ENCODE peak calls at places on chromosomes 2 and 18, in seven cellular contexts. C is lower lobe of right lung; S is CD8-positive, alpha-beta T cell; P is psoas muscle; A is ascending aorta; L is PC-3; D is sigmoid colon. Z is an unnamed sample.

GRCh38 chr18:79798999-79799370 is 1.2 kb downstream of the KCNG2 start:
- DNase-seq in C (no peak), S (no peak), P (no peak), A (no peak), L (no peak), D (no peak), Z (no peak)

GRCh38 chr2:216413882-216414281 is 1.6 kb downstream of the SMARCAL1 start:
- DNase-seq in C (no peak), S (no peak), P (no peak), A (no peak), L (no peak), D (no peak), Z (no peak)

GRCh38 chr2:158460632-158461297 is 4.0 kb downstream of the PKP4 start:
- DNase-seq in C (no peak), S (no peak), P (no peak), A (no peak), L (peak; percentile 20), D (no peak), Z (no peak)

GRCh38 chr18:55268146-55268545 is 308.9 kb upstream of the CCDC68 start:
- DNase-seq in C (no peak), S (no peak), P (no peak), A (no peak), L (no peak), D (no peak), Z (no peak)

GRCh38 chr2:177501186-177501585 is 108.6 kb downstream of the AGPS start:
- DNase-seq in C (no peak), S (no peak), P (no peak), A (no peak), L (no peak), D (no peak), Z (no peak)

GRCh38 chr18:48136051-48136543 is 205.6 kb upstream of the SMAD2 start:
- DNase-seq in C (peak; percentile 56), S (no peak), P (peak; percentile 59), A (no peak), L (no peak), D (no peak), Z (no peak)

GRCh38 chr2:20494246-20494645 is 47.4 kb downstream of the RHOB start:
- DNase-seq in C (no peak), S (no peak), P (no peak), A (no peak), L (no peak), D (no peak), Z (no peak)

GRCh38 chr2:54558188-54558975 is 102.3 kb downstream of the SPTBN1 start:
- DNase-seq in C (peak; percentile 82), S (peak; percentile 55), P (peak; percentile 70), A (no peak), L (peak; percentile 74), D (peak; percentile 83), Z (peak; percentile 87)

GRCh38 chr2:56534321-56534720 is 350.5 kb downstream of the CCDC85A start:
- DNase-seq in C (no peak), S (no peak), P (no peak), A (no peak), L (no peak), D (no peak), Z (no peak)

GRCh38 chr2:44965684-44966083 is 24.2 kb downstream of the SIX3 start:
- DNase-seq in C (no peak), S (no peak), P (no peak), A (no peak), L (no peak), D (no peak), Z (no peak)

GRCh38 chr2:105893011-105893995 is 148.6 kb downstream of the NCK2 start:
- DNase-seq in C (no peak), S (no peak), P (no peak), A (no peak), L (no peak), D (no peak), Z (no peak)

GRCh38 chr18:32093106-32093511 is 1.4 kb downstream of the RNF138 start:
- DNase-seq in C (peak; percentile 70), S (peak; percentile 17), P (peak; percentile 68), A (no peak), L (peak; percentile 34), D (peak; percentile 77), Z (peak; percentile 57)

GRCh38 chr18:72866901-72867701 is 686 bp downstream of the NETO1 start:
- DNase-seq in C (no peak), S (no peak), P (no peak), A (no peak), L (no peak), D (no peak), Z (no peak)

GRCh38 chr2:129731925-129732629 is 247.4 kb upstream of the RAB6C start:
- DNase-seq in C (no peak), S (no peak), P (no peak), A (no peak), L (no peak), D (no peak), Z (no peak)

GRCh38 chr18:13482641-13482945 is 243.8 kb downstream of the FAM210A start:
- DNase-seq in C (no peak), S (no peak), P (no peak), A (no peak), L (no peak), D (no peak), Z (no peak)
- H3K4me1 ChIP-seq in C (no peaks in the 10 kb centered on the region), S (peaks cover 12% of the 10 kb centered on the region), P (no peaks in the 10 kb centered on the region), A (peaks cover 8% of the 10 kb centered on the region), L (no peaks in the 10 kb centered on the region), D (no peaks in the 10 kb centered on the region), Z (no peaks in the 10 kb centered on the region)

GRCh38 chr2:73071452-73072399 is at the start of gene SFXN5:
- DNase-seq in C (peak; percentile 97), S (peak; percentile 86), P (peak; percentile 98), A (peak; percentile 80), L (peak; percentile 87), D (peak; percentile 98), Z (peak; percentile 96)
- TF ChIP-seq CTCF in C (peak; percentile 37), S (no peak), P (peak; percentile 19), A (peak; percentile 24), L (no peak), D (no peak), Z (peak; percentile 12)

DNA sequence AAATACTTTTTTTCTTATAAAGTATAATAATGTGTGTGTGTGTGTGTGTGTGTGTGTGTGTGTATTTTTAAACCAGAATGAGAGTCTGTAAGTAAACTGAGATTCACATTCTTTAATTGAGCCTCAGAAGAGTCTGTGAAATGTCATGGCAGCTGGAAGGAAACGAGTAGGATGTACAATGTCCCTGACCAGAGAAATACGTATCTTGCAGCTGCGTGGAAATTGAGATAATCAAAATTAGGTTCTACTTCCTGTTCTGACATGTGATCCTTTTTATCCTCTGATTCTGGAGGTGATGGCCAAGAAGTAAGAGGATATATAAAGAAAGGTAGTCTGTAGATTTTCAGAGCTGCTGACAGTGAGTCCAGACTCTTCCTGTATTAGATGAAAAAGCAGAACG is 50.0 kb downstream of the SH3RF3 start:
- DNase-seq in C (no peak), S (no peak), P (no peak), A (no peak), L (no peak), D (no peak), Z (no peak)
- H3K9me3 ChIP-seq in C (peaks cover 9% of the 10 kb centered on the region), S (no peaks in the 10 kb centered on the region), P (no peaks in the 10 kb centered on the region), A (no peaks in the 10 kb centered on the region), L (no peaks in the 10 kb centered on the region), D (no peaks in the 10 kb centered on the region), Z (no peaks in the 10 kb centered on the region)

GRCh38 chr18:63832470-63832869 is 55.0 kb upstream of the SERPINB2 start:
- DNase-seq in C (no peak), S (no peak), P (no peak), A (no peak), L (peak; percentile 96), D (no peak), Z (no peak)
- H3K4me1 ChIP-seq in C (no peaks in the 10 kb centered on the region), S (no peaks in the 10 kb centered on the region), P (no peaks in the 10 kb centered on the region), A (no peaks in the 10 kb centered on the region), L (peaks cover 74% of the 10 kb centered on the region), D (no peaks in the 10 kb centered on the region), Z (no peaks in the 10 kb centered on the region)

DNA sequence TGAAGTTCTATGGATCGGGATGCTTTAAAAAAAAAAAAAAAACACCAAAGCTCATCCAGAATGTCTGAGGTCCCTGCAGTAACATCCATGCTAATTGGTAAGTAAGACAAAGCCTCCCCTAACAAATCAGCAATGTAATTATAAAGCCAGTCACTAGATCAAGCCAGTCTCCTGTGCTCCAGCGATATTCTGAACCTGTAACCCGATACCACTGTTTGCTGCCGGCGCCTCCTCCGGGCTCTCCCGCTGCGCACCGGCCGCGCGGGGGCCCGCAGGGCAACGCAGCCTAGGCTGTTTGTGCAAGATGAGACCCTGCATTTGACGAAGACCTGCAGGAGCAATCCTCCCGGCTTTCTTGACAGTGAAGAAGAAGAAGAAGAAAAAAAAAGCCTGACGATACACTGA is 8.7 kb downstream of the SERTAD2 start:
- DNase-seq in C (no peak), S (no peak), P (peak; percentile 69), A (no peak), L (peak; percentile 71), D (peak; percentile 80), Z (peak; percentile 59)
- TF ChIP-seq CTCF in C (no peak), S (no peak), P (peak; percentile 8), A (no peak), L (peak; percentile 18), D (no peak), Z (no peak)

DNA sequence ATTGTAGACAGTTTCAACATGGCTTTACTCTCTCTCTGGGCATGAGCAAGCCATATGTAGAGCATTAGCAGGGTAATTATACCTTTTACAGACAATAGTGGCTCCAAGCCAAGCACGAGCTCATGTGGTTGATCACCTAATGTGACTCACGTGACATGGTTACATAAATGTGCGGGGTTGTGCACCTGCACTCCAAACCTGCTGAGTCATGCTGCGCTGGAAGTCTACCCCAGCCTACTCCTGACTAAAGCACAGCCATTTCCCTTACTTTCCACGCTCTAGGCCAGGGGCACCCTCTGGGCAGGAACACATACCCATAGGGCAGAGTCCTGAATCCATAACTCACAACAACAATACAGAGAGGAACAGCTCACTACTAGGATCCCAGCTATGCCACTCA is 232.8 kb downstream of the MBD5 start:
- DNase-seq in C (no peak), S (no peak), P (no peak), A (no peak), L (peak; percentile 50), D (no peak), Z (no peak)
- H3K9me3 ChIP-seq in C (peaks cover 7% of the 10 kb centered on the region), S (peaks cover 8% of the 10 kb centered on the region), P (peaks cover 10% of the 10 kb centered on the region), A (no peaks in the 10 kb centered on the region), L (no peaks in the 10 kb centered on the region), D (no peaks in the 10 kb centered on the region), Z (peaks cover 13% of the 10 kb centered on the region)

GRCh38 chr2:26772064-26773001 is 8.2 kb downstream of the SLC35F6 start:
- DNase-seq in C (peak; percentile 91), S (peak; percentile 31), P (peak; percentile 98), A (peak; percentile 81), L (peak; percentile 41), D (peak; percentile 98), Z (peak; percentile 90)
- H3K4me1 ChIP-seq in C (peaks cover 67% of the 10 kb centered on the region), S (peaks cover 32% of the 10 kb centered on the region), P (peaks cover 50% of the 10 kb centered on the region), A (peaks cover 30% of the 10 kb centered on the region), L (peaks cover 21% of the 10 kb centered on the region), D (no peaks in the 10 kb centered on the region), Z (peaks cover 29% of the 10 kb centered on the region)